ENCODE peak calls at places on chromosomes 2 and 18, in eight cellular contexts. S is CD8-positive, alpha-beta memory T cell; J is thyroid gland; U is AG10803; E is neuronal stem cell; Z is effector memory CD4-positive, alpha-beta T cell; M is cardiac muscle cell; K is upper lobe of right lung. V is an unnamed sample.

GRCh38 chr2:106137944-106138903 is 55.9 kb downstream of the UXS1 start:
- DNase-seq in K (no peak), M (no peak), J (no peak), E (no peak), U (no peak), S (no peak), Z (no peak), V (no peak)

GRCh38 chr2:81528852-81529480 is 1224.4 kb upstream of the LRRTM1 start:
- DNase-seq in U (no peak), S (no peak), J (no peak), Z (no peak), M (no peak), E (no peak), K (no peak), V (no peak)

GRCh38 chr2:214731008-214731407 is 78.5 kb downstream of the BARD1 start:
- DNase-seq in M (no peak), J (peak), K (no peak), E (no peak), S (no peak), U (no peak), Z (no peak), V (no peak)

GRCh38 chr2:30300456-30301221 is 69.3 kb downstream of the LBH start:
- DNase-seq in Z (no peak), M (peak), U (peak), E (no peak), S (no peak), K (no peak), J (no peak), V (no peak)

GRCh38 chr2:75100011-75100680 is 99.2 kb downstream of the TACR1 start:
- DNase-seq in K (no peak), E (no peak), Z (no peak), S (no peak), M (peak), U (peak), J (no peak), V (peak)

GRCh38 chr2:146677280-146677679 is 1167.5 kb upstream of the ACVR2A start:
- DNase-seq in Z (no peak), M (peak), J (no peak), S (no peak), K (no peak), U (no peak), E (no peak), V (no peak)

GRCh38 chr2:112927745-112928144 is 16.8 kb downstream of the IL37 start:
- DNase-seq in E (no peak), M (no peak), S (no peak), U (no peak), J (no peak), K (no peak), Z (no peak), V (no peak)

GRCh38 chr2:33265584-33266338 is 210.7 kb upstream of the RASGRP3 start:
- DNase-seq in J (no peak), E (no peak), Z (no peak), U (no peak), K (no peak), M (no peak), S (no peak), V (no peak)

GRCh38 chr2:128457716-128458115 is 139.0 kb upstream of the HS6ST1 start:
- DNase-seq in J (no peak), M (no peak), K (peak), S (no peak), U (no peak), E (no peak), Z (no peak), V (no peak)

GRCh38 chr2:201696151-201696659 is 2.2 kb downstream of the MPP4 start:
- DNase-seq in E (no peak), M (peak), S (no peak), U (peak), K (no peak), J (no peak), Z (no peak), V (peak)

GRCh38 chr18:59155140-59155539 is 15.5 kb downstream of the SEC11C start:
- DNase-seq in E (no peak), Z (no peak), J (peak), M (peak), K (no peak), U (peak), S (no peak), V (no peak)

GRCh38 chr18:55415258-55415871 is 172.6 kb downstream of the TCF4 start:
- DNase-seq in J (peak), M (peak), U (peak), S (peak), E (peak), Z (peak), K (peak), V (peak)

GRCh38 chr18:59885579-59886163 is 14.1 kb upstream of the PMAIP1 start:
- DNase-seq in Z (peak), S (peak), U (peak), K (no peak), E (no peak), M (peak), J (no peak), V (peak)

GRCh38 chr2:20542761-20543578 is 96.1 kb downstream of the RHOB start:
- DNase-seq in U (peak), K (peak), Z (no peak), J (no peak), S (no peak), M (no peak), E (no peak), V (no peak)

GRCh38 chr18:32049393-32050161 is 31.0 kb downstream of the RNF125 start:
- DNase-seq in E (no peak), Z (peak), S (peak), K (peak), M (no peak), J (peak), U (no peak), V (no peak)

GRCh38 chr2:200600549-200601212 is 14.9 kb downstream of the AOX1 start:
- DNase-seq in K (no peak), Z (no peak), U (no peak), S (no peak), M (no peak), E (no peak), J (no peak), V (no peak)

GRCh38 chr18:459801-460200 is 40.7 kb downstream of the COLEC12 start:
- DNase-seq in S (no peak), K (no peak), M (peak), U (no peak), J (no peak), E (no peak), Z (no peak), V (no peak)

GRCh38 chr18:458016-458415 is 42.5 kb downstream of the COLEC12 start:
- DNase-seq in U (no peak), J (no peak), K (no peak), Z (no peak), E (no peak), S (no peak), M (peak), V (no peak)

GRCh38 chr18:456361-456821 is 44.1 kb downstream of the COLEC12 start:
- DNase-seq in E (no peak), Z (no peak), J (no peak), S (no peak), U (peak), K (no peak), M (peak), V (peak)

GRCh38 chr18:457533-457932 is 43.0 kb downstream of the COLEC12 start:
- DNase-seq in J (no peak), M (peak), E (no peak), K (no peak), S (no peak), U (peak), Z (no peak), V (peak)

GRCh38 chr18:457120-457519 is 43.4 kb downstream of the COLEC12 start:
- DNase-seq in J (no peak), E (no peak), S (no peak), Z (no peak), U (peak), M (peak), K (no peak), V (peak)
- H3K4me3 ChIP-seq in J (no peak), E (no peak), S (no peak), Z (no peak), U (peak), M (no peak), K (no peak), V (peak)

GRCh38 chr2:104890092-104890393 is 36.1 kb downstream of the POU3F3 start:
- DNase-seq in S (no peak), Z (no peak), K (no peak), U (no peak), E (no peak), M (no peak), J (no peak), V (no peak)

GRCh38 chr2:104891145-104891544 is 37.2 kb downstream of the POU3F3 start:
- DNase-seq in J (no peak), U (no peak), K (no peak), Z (no peak), S (no peak), E (no peak), M (no peak), V (no peak)

GRCh38 chr2:104889261-104890091 is 35.6 kb downstream of the POU3F3 start:
- DNase-seq in K (no peak), Z (no peak), U (no peak), E (no peak), J (no peak), M (no peak), S (no peak), V (no peak)

GRCh38 chr2:104890670-104891069 is 36.8 kb downstream of the POU3F3 start:
- DNase-seq in K (no peak), E (no peak), J (no peak), S (no peak), Z (no peak), M (no peak), U (no peak), V (no peak)

GRCh38 chr2:104888489-104889245 is 34.8 kb downstream of the POU3F3 start:
- DNase-seq in J (no peak), K (no peak), Z (no peak), U (no peak), S (no peak), E (no peak), M (no peak), V (no peak)
- H3K4me3 ChIP-seq in J (no peak), K (no peak), Z (no peak), U (no peak), S (no peak), E (no peak), M (no peak), V (no peak)

DNA sequence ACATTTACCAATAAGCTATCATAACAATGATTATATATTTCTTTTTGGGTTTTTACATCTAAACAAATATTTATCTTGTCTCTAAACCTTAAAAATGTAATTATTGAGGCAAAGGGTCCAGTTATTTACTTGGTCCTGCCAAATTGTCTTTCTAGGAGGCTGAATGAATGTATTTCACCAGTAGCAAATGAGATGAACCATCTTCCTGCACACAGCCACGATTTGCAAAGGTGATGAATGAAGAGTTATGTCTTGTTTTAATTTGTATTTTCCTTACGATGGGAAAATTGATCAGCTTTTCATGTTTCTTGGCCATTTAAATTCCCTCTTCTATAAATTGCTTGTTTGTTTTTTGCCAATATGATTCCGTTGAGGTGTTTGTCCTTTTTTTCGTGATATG is 1.4 kb downstream of the SP100 start:
- DNase-seq in Z (no peak), S (no peak), M (no peak), K (no peak), J (no peak), E (no peak), U (no peak), V (no peak)
- H3K4me3 ChIP-seq in Z (peak), S (peak), M (no peak), K (peak), J (peak), E (no peak), U (peak), V (peak)

DNA sequence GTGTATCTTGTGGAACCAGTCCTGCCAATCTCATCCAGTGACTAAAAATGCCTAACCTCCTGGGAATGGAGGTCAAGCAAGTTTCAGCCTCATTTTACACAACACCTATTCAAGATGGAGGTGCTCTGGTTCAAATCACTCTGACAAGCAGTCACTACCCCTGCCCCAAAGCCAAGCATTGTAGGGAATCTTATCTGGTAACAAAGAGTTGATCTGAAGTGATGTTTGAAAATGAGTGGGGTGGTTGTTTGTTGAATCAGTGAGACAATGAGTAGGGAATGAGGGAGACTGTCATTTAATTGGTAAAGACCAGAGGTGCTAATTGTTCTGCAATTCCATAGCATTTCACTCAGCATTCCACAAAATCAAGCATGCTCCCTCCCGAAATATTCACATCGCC is 132.0 kb downstream of the RND3 start:
- DNase-seq in J (no peak), U (no peak), K (no peak), M (no peak), S (no peak), Z (no peak), E (no peak), V (no peak)
- H3K4me3 ChIP-seq in J (no peak), U (no peak), K (no peak), M (no peak), S (no peak), Z (no peak), E (no peak), V (no peak)

GRCh38 chr2:158339513-158339912 is 117.0 kb downstream of the CCDC148 start:
- DNase-seq in S (no peak), M (no peak), Z (no peak), E (no peak), J (no peak), K (no peak), U (no peak), V (no peak)
- H3K4me3 ChIP-seq in S (no peak), M (no peak), Z (no peak), E (no peak), J (no peak), K (no peak), U (no peak), V (no peak)

GRCh38 chr2:174593574-174594203 is 3.9 kb downstream of the WIPF1 start:
- DNase-seq in U (peak), K (no peak), J (no peak), S (peak), E (peak), M (peak), Z (peak), V (no peak)
- H3K4me3 ChIP-seq in U (peak), K (peak), J (no peak), S (peak), E (peak), M (no peak), Z (peak), V (no peak)